ENCODE peak calls at places on chromosomes 4 and X, in ten cellular contexts. W is stimulated activated CD8-positive, alpha-beta memory T cell treated with anti-CD3 and anti-CD28 coated beads, Interleukin-2, amount 100 ng/mL, for 1 hour; I is Right ventricle myocardium inferior; V is neural crest cell; C is NCI-H524; P is endothelial cell; R is EL; Z is activated CD4-positive, CD25-positive, alpha-beta regulatory T cell treated with anti-CD3 and anti-CD28 coated beads, Interleukin-2, amount 50 U/mL, for 72 hours; H is stomach; B is mesothelial cell of epicardium. U is an unnamed sample.

GRCh38 chr4:77488882-77489281 is 116.7 kb upstream of the CXCL13 start:
- DNase-seq in B (no peak), Z (no peak), W (no peak), V (no peak), P (no peak), I (no peak), R (peak), H (no peak), C (no peak), U (no peak)

GRCh38 chr4:74659576-74660411 is 134.5 kb downstream of the BTC start:
- DNase-seq in H (no peak), R (peak), C (no peak), V (no peak), P (no peak), Z (no peak), I (no peak), B (no peak), W (no peak), U (no peak)

GRCh38 chr4:39030726-39031125 is 1.5 kb downstream of the TMEM156 start:
- DNase-seq in C (no peak), H (no peak), P (no peak), W (no peak), I (no peak), B (no peak), Z (no peak), R (no peak), V (no peak), U (no peak)

GRCh38 chr4:74133786-74134499 is 24.0 kb upstream of the MTHFD2L start:
- DNase-seq in P (peak), W (no peak), Z (peak), R (peak), C (peak), I (peak), B (no peak), H (peak), V (peak), U (peak)

GRCh38 chrX:7514871-7515599 is 327.9 kb upstream of the VCX start:
- DNase-seq in W (no peak), C (no peak), I (no peak), R (peak), Z (no peak), H (no peak), B (no peak), V (no peak), P (no peak), U (no peak)

GRCh38 chr4:53015681-53016080 is 153.6 kb downstream of the RASL11B start:
- DNase-seq in P (peak), V (peak), B (no peak), Z (no peak), C (peak), H (no peak), R (peak), W (no peak), I (no peak), U (peak)

GRCh38 chr4:1465173-1466033 is 59.2 kb upstream of the NKX1-1 start:
- DNase-seq in W (no peak), P (no peak), I (peak), R (no peak), C (no peak), H (no peak), Z (no peak), B (no peak), V (no peak), U (no peak)

GRCh38 chr4:98838528-98838927 is 90.4 kb downstream of the EIF4E start:
- DNase-seq in B (no peak), H (no peak), C (no peak), W (no peak), Z (no peak), V (no peak), I (no peak), R (no peak), P (no peak), U (no peak)

GRCh38 chrX:17374619-17375360 is at the start of gene NHS:
- DNase-seq in W (no peak), R (peak), P (peak), V (peak), H (peak), C (peak), B (peak), Z (no peak), I (peak), U (peak)

GRCh38 chr4:74330295-74330750 is 22.1 kb downstream of the EPGN start:
- DNase-seq in B (no peak), Z (no peak), W (no peak), V (no peak), R (no peak), P (no peak), I (no peak), C (no peak), H (no peak), U (no peak)

GRCh38 chr4:24076811-24077210 is 187.0 kb upstream of the PPARGC1A start:
- DNase-seq in P (no peak), V (no peak), B (no peak), W (no peak), H (no peak), C (no peak), Z (no peak), I (no peak), R (no peak), U (no peak)

GRCh38 chr4:138697771-138698170 is 317.8 kb upstream of the NOCT start:
- DNase-seq in B (no peak), C (no peak), V (no peak), H (no peak), I (no peak), R (peak), W (no peak), P (no peak), Z (no peak), U (no peak)

GRCh38 chr4:52841707-52842456 is 20.2 kb upstream of the RASL11B start:
- DNase-seq in Z (no peak), R (no peak), I (no peak), W (no peak), V (no peak), P (no peak), H (peak), B (no peak), C (no peak), U (no peak)

GRCh38 chr4:90027565-90027964 is 99.6 kb upstream of the CCSER1 start:
- DNase-seq in V (no peak), H (no peak), C (no peak), W (no peak), R (no peak), I (no peak), Z (no peak), P (no peak), B (no peak), U (no peak)

GRCh38 chr4:53855886-53856260 is 208.5 kb downstream of the CHIC2 start:
- DNase-seq in B (no peak), H (no peak), C (no peak), V (no peak), W (no peak), R (peak), Z (no peak), I (no peak), P (no peak), U (no peak)

GRCh38 chr4:169236901-169237626 is 33.7 kb downstream of the SH3RF1 start:
- DNase-seq in B (no peak), R (no peak), H (no peak), I (no peak), C (no peak), W (no peak), V (no peak), Z (no peak), P (no peak), U (no peak)

GRCh38 chrX:39012561-39013209 is 211.4 kb downstream of the MID1IP1 start:
- DNase-seq in V (no peak), Z (no peak), H (no peak), P (no peak), R (no peak), B (no peak), W (no peak), I (no peak), C (no peak), U (no peak)

GRCh38 chr4:36351082-36351666 is 69.8 kb downstream of the DTHD1 start:
- DNase-seq in W (peak), R (no peak), P (peak), Z (peak), V (peak), C (peak), H (peak), B (peak), I (peak), U (peak)

GRCh38 chr4:156756118-156756517 is 215.5 kb downstream of the PDGFC start:
- DNase-seq in W (no peak), R (no peak), C (no peak), P (no peak), V (no peak), Z (no peak), B (no peak), I (no peak), H (no peak), U (no peak)

GRCh38 chr4:66028668-66029067 is 358.4 kb upstream of the EPHA5 start:
- DNase-seq in Z (no peak), R (no peak), V (no peak), B (no peak), I (no peak), C (no peak), H (no peak), P (no peak), W (no peak), U (no peak)

GRCh38 chr4:180832086-180832485 is 1411.1 kb upstream of the TENM3 start:
- DNase-seq in V (no peak), H (no peak), W (no peak), Z (no peak), R (no peak), P (no peak), I (no peak), B (no peak), C (no peak), U (no peak)

GRCh38 chrX:644304-645023 is 13.9 kb downstream of the SHOX start:
- DNase-seq in R (no peak), Z (no peak), P (no peak), W (no peak), B (no peak), V (no peak), H (no peak), I (no peak), C (no peak), U (no peak)

GRCh38 chr4:94892051-94892450 is 134.3 kb downstream of the BMPR1B start:
- DNase-seq in B (no peak), R (no peak), Z (no peak), V (no peak), H (no peak), P (no peak), I (no peak), W (no peak), C (no peak), U (no peak)